ENCODE peak calls at places on chromosomes 6 and 20, in eight cellular contexts. A, L, J, U, C, B, P and S are unnamed samples. For H3K36me3, the result is how much of the 10 kb centered on the place peaks cover.

GRCh38 chr6:166516256-166516655 is 70.2 kb downstream of the RAMACL start:
- DNase-seq in J (no peak), L (no peak), U (no peak), B (no peak), C (no peak), P (no peak), A (no peak), S (no peak)

GRCh38 chr20:58619847-58620431 is 31.1 kb upstream of the STX16 start:
- DNase-seq in P (no peak), J (peak), B (no peak), U (no peak), L (no peak), A (no peak), C (no peak), S (no peak)

GRCh38 chr20:62312662-62312977 is 9.8 kb downstream of the ADRM1 start:
- DNase-seq in P (no peak), L (no peak), U (no peak), J (no peak), C (no peak), A (no peak), B (no peak), S (no peak)

GRCh38 chr6:132354517-132355167 is 46.6 kb downstream of the MOXD1 start:
- DNase-seq in L (no peak), B (peak), P (no peak), C (peak), J (no peak), A (peak), U (peak), S (no peak)

GRCh38 chr20:46307999-46308257 is 370 bp downstream of the CDH22 start:
- DNase-seq in U (no peak), J (no peak), C (no peak), B (no peak), A (no peak), L (no peak), P (no peak), S (no peak)

GRCh38 chr20:58447733-58448391 is 58.8 kb downstream of the VAPB start:
- DNase-seq in U (peak), B (peak), C (peak), L (no peak), A (no peak), P (peak), J (no peak), S (peak)

GRCh38 chr6:87789198-87789899 is 87.3 kb upstream of the AKIRIN2 start:
- DNase-seq in P (peak), C (no peak), U (peak), B (no peak), A (no peak), L (no peak), J (no peak), S (peak)

GRCh38 chr6:47026679-47027078 is 15.5 kb downstream of the ADGRF1 start:
- DNase-seq in C (no peak), J (no peak), P (no peak), L (no peak), B (no peak), U (no peak), A (no peak), S (no peak)

GRCh38 chr20:32333181-32333987 is 24.7 kb upstream of the ASXL1 start:
- DNase-seq in L (no peak), U (no peak), P (no peak), B (no peak), J (no peak), A (no peak), C (no peak), S (no peak)

GRCh38 chr20:6769953-6770831 is 2.7 kb downstream of the BMP2 start:
- DNase-seq in P (no peak), B (no peak), U (peak), C (no peak), J (peak), A (peak), L (peak), S (peak)

GRCh38 chr6:19836799-19837510 is at the start of gene ID4:
- DNase-seq in J (peak), C (peak), A (peak), P (no peak), L (peak), U (peak), B (no peak), S (peak)

GRCh38 chr6:163324928-163325784 is 89.4 kb upstream of the QKI start:
- DNase-seq in A (peak), P (peak), B (no peak), U (no peak), L (peak), C (no peak), J (peak), S (no peak)

GRCh38 chr6:157049126-157049525 is 271.9 kb downstream of the ARID1B start:
- DNase-seq in L (no peak), J (no peak), B (no peak), U (no peak), A (peak), C (no peak), P (no peak), S (no peak)

GRCh38 chr6:157047328-157047727 is 270.1 kb downstream of the ARID1B start:
- DNase-seq in L (no peak), J (no peak), C (no peak), A (no peak), U (no peak), B (no peak), P (no peak), S (no peak)

GRCh38 chr6:157047951-157048350 is 270.8 kb downstream of the ARID1B start:
- DNase-seq in L (no peak), U (no peak), A (no peak), P (no peak), C (no peak), J (no peak), B (no peak), S (no peak)

GRCh38 chr6:157045831-157046454 is 268.8 kb downstream of the ARID1B start:
- DNase-seq in L (no peak), P (peak), U (no peak), B (no peak), J (no peak), C (no peak), A (no peak), S (peak)

DNA sequence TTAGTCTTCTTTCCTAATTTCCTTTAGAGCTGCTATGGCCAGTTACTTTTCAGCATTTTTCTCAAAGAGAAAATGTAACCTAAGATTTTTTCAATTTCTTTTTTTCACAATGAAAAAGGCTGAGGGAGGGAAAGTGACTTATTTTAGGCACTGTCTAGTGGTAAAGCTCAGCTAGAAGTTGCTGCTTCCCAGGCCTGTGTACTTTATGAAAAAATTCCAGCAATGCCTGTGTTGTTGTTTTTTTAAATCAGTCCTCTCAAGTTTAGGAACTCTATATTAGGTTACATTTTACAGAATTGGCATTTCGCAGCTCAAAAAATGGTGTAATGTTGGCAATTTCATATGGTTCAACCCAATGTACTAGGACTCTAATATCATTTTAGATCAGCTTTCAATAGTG is 269.6 kb downstream of the ARID1B start:
- DNase-seq in J (no peak), B (no peak), P (no peak), L (no peak), C (no peak), A (no peak), U (no peak), S (no peak)
- H3K27ac ChIP-seq in J (no peak), B (no peak), P (no peak), L (no peak), C (no peak), A (no peak), U (no peak), S (no peak)

DNA sequence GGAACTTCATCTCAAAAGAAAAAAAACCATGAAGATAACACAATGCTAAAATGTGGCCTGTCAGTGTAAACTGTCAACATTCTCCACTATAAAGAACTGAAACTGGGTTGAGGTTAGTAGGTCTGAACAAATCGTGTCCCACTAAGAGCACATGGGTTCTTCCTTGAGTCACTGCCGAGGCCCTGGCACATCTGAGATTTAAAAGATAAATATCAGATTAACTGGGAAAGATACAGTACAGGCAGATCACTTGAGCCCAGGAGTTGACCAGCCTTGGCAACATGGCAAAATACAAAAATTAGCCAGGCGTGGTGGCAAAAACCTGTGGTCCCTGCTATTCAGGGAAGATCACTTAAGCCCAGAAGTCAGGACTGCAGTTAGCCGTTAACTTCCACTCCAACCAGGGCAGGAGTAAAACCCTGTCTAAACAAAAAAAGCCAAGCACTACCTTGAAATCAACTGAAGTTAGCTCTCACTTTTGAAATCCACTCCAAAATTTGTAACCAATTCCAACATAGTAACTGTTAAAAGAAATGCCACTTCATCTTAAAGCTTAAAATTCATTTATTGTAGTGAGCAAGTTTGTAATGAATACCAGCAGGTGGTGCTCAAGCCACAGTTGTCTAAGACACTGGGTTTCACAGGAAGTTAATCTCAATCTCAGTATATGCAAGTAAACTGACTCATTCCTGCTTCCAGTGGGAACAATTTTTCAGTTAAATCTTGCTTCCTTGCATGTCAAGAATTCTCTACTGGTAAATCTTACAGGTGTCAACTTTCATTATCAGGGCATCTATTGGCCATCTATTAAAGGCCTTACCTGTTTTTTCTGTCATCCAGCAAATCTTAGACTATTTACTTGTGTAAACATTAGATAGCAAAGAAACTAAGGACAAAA is 5.4 kb downstream of the EEF1A1 start:
- DNase-seq in P (peak), J (no peak), A (no peak), U (peak), C (peak), L (peak), B (peak), S (peak)
- H3K36me3 ChIP-seq in P (under half), J (under half), A (half or more), U (half or more), C (under half), L (half or more), B (under half), S (under half)

GRCh38 chr20:10504893-10505292 is 69.8 kb downstream of the SLX4IP start:
- DNase-seq in B (no peak), U (peak), P (no peak), L (peak), C (no peak), J (no peak), A (no peak), S (no peak)
- H3K4me3 ChIP-seq in B (no peak), U (no peak), P (no peak), L (no peak), C (no peak), J (no peak), A (no peak), S (no peak)

GRCh38 chr20:19012671-19013070 is 199.1 kb downstream of the SCP2D1 start:
- DNase-seq in C (no peak), L (peak), B (no peak), A (no peak), U (peak), J (no peak), P (no peak), S (no peak)
- H3K27ac ChIP-seq in C (no peak), L (no peak), B (no peak), A (no peak), U (peak), J (no peak), P (no peak), S (no peak)

DNA sequence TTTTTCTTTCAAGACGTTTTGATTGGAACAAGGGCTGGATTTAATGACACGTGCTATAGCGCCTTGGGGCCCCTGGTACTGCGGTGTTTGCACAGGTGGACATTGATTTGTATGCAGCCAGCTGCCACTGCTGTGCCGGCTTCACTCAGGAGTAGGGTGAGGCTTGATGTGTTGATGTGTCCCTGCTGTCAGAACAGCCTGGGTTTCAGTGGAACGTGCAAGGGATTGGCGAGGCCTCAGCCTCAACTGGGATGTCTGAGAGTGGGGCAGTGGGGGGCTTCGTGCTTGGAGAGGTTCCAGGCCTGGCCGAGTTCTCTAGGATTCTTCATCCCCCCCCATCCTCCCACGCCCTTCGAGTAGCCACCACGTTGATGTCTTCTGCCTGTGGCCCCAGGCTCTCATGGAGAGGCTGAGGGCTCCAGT is 23.0 kb downstream of the PYGB start:
- DNase-seq in L (peak), J (peak), C (peak), A (peak), P (no peak), B (no peak), U (no peak), S (no peak)
- H3K36me3 ChIP-seq in L (half or more), J (under half), C (under half), A (half or more), P (half or more), B (under half), U (under half), S (under half)

GRCh38 chr6:4885534-4885933 is 109.3 kb downstream of the CDYL start:
- DNase-seq in J (no peak), U (no peak), A (no peak), B (no peak), C (no peak), P (no peak), L (no peak), S (no peak)
- H3K4me3 ChIP-seq in J (no peak), U (no peak), A (no peak), B (no peak), C (no peak), P (no peak), L (no peak), S (no peak)

GRCh38 chr6:124007915-124008688 is 204.4 kb downstream of the NKAIN2 start:
- DNase-seq in U (no peak), C (no peak), L (no peak), A (no peak), P (peak), J (no peak), B (no peak), S (no peak)

GRCh38 chr6:124009372-124009765 is 205.7 kb downstream of the NKAIN2 start:
- DNase-seq in U (no peak), L (no peak), B (no peak), J (no peak), P (no peak), C (no peak), A (no peak), S (no peak)

GRCh38 chr6:124011180-124011579 is 207.5 kb downstream of the NKAIN2 start:
- DNase-seq in P (no peak), A (no peak), C (no peak), B (no peak), J (no peak), U (no peak), L (no peak), S (no peak)

GRCh38 chr6:124008689-124009371 is 205.2 kb downstream of the NKAIN2 start:
- DNase-seq in J (no peak), U (no peak), P (no peak), C (no peak), B (no peak), L (no peak), A (no peak), S (no peak)

GRCh38 chr6:124010574-124010973 is 206.9 kb downstream of the NKAIN2 start:
- DNase-seq in B (no peak), J (no peak), C (no peak), L (no peak), A (no peak), P (no peak), U (no peak), S (no peak)
- H3K27ac ChIP-seq in B (no peak), J (no peak), C (no peak), L (no peak), A (no peak), P (no peak), U (no peak), S (no peak)

DNA sequence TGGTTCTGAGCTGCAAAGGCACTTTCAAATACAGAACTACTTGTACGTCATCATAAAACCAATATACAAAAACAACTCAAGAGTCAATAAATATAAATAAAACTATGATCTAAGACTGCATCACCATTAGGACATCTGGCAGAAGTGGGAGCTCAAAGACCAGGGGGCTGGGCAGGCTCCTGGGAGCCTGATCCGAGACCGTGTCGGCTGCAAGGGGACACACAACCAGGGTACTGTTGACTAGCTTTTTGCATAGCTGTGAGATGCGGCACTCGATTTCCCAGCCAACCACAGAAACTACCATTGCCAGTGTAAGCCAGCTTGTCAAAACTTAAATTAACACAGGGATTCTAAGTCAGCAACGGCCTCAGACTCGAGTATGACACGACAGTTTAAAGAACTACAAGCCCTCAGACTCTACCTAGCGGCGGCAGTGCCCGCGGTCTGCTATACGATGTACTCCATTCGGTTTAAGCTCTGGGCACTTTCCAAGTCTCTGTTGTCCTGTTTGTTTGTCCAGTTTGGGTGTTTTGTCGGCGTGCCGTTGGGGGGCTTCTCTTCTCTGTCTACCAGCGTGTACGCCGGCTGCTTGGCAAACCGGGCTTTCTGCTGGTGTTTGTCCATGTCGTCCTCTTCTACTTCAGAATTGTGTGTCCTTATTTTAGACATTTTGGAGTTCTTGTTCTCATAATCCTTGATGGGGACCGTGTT is 34.6 kb downstream of the JAG1 start:
- DNase-seq in L (no peak), U (no peak), B (no peak), A (no peak), J (no peak), P (no peak), C (no peak), S (no peak)
- H3K36me3 ChIP-seq in L (half or more), U (under half), B (under half), A (half or more), J (under half), P (half or more), C (under half), S (under half)

GRCh38 chr6:51214442-51214841 is 395.8 kb downstream of the TFAP2B start:
- DNase-seq in B (no peak), J (no peak), C (no peak), P (no peak), U (no peak), L (no peak), A (no peak), S (no peak)

GRCh38 chr6:51209651-51210050 is 391.0 kb downstream of the TFAP2B start:
- DNase-seq in P (no peak), U (no peak), L (no peak), A (no peak), B (no peak), J (no peak), C (no peak), S (no peak)

GRCh38 chr6:51218181-51218580 is 399.5 kb downstream of the TFAP2B start:
- DNase-seq in P (no peak), A (no peak), B (no peak), J (no peak), U (no peak), C (no peak), L (no peak), S (no peak)

GRCh38 chr6:51213806-51214205 is 395.1 kb downstream of the TFAP2B start:
- DNase-seq in U (no peak), C (no peak), J (no peak), B (no peak), P (no peak), L (no peak), A (peak), S (no peak)
- H3K4me3 ChIP-seq in U (no peak), C (no peak), J (no peak), B (no peak), P (no peak), L (no peak), A (peak), S (no peak)